ENCODE peak calls at places on chromosomes 5 and 9, in seven cellular contexts. B is KBM-7; C is cardiac septum; W is HT1080; Q is T-helper 9 cell; J is stimulated activated CD8-positive, alpha-beta memory T cell treated with anti-CD3 and anti-CD28 coated beads, Interleukin-12 subunit alpha, Interleukin-12 subunit beta, amount 100 ng/mL, for 1 hour; E is EL. U is an unnamed sample.

GRCh38 chr9:132412089-132412488 is 2.1 kb downstream of the CFAP77 start:
- DNase-seq in J (no peak), W (peak), E (peak), C (no peak), Q (no peak), B (peak), U (peak)

GRCh38 chr9:90789862-90790261 is 11.8 kb upstream of the SYK start:
- DNase-seq in J (no peak), C (no peak), Q (no peak), E (no peak), B (no peak), W (no peak), U (no peak)

GRCh38 chr5:2750758-2751464 is 566 bp downstream of the IRX2 start:
- DNase-seq in W (no peak), C (no peak), B (no peak), Q (no peak), J (no peak), E (peak), U (no peak)

GRCh38 chr9:115106642-115107041 is 11.3 kb downstream of the TNC start:
- DNase-seq in J (no peak), Q (no peak), C (no peak), B (no peak), E (peak), W (peak), U (no peak)

GRCh38 chr5:75668988-75669760 is 48.1 kb downstream of the POC5 start:
- DNase-seq in B (peak), J (peak), Q (no peak), C (no peak), E (peak), W (peak), U (peak)

GRCh38 chr9:16670791-16671190 is 199.7 kb downstream of the BNC2 start:
- DNase-seq in J (no peak), B (no peak), E (no peak), W (peak), C (no peak), Q (no peak), U (no peak)

GRCh38 chr5:112183103-112183634 is 235.9 kb downstream of the EPB41L4A start:
- DNase-seq in J (no peak), W (peak), E (no peak), B (no peak), C (no peak), Q (no peak), U (peak)

GRCh38 chr9:107049046-107049824 is 186.3 kb downstream of the ZNF462 start:
- DNase-seq in E (peak), C (no peak), J (no peak), Q (no peak), B (no peak), W (peak), U (no peak)

GRCh38 chr9:95048225-95049087 is 269.1 kb downstream of the FANCC start:
- DNase-seq in Q (peak), B (peak), E (peak), W (peak), C (peak), J (peak), U (peak)

GRCh38 chr5:2196416-2196815 is 313.7 kb upstream of the IRX4 start:
- DNase-seq in C (no peak), W (no peak), B (no peak), Q (no peak), E (no peak), J (no peak), U (no peak)

GRCh38 chr9:21988056-21988990 is 5.9 kb downstream of the CDKN2A start:
- DNase-seq in B (peak), J (no peak), W (no peak), C (no peak), Q (no peak), E (no peak), U (no peak)

GRCh38 chr9:78985084-78985738 is 586.6 kb upstream of the TLE4 start:
- DNase-seq in Q (no peak), B (no peak), C (no peak), E (peak), W (peak), J (no peak), U (no peak)

GRCh38 chr5:13609504-13609903 is 335.0 kb downstream of the DNAH5 start:
- DNase-seq in B (no peak), J (no peak), W (no peak), C (no peak), E (no peak), Q (no peak), U (no peak)

GRCh38 chr5:28523887-28524637 is 1485.7 kb upstream of the CDH9 start:
- DNase-seq in J (no peak), B (no peak), Q (no peak), W (peak), E (no peak), C (no peak), U (peak)

GRCh38 chr9:89466451-89467277 is 31.2 kb downstream of the SEMA4D start:
- DNase-seq in Q (no peak), B (no peak), W (no peak), J (no peak), E (no peak), C (no peak), U (no peak)

GRCh38 chr5:153952893-153953292 is 85.8 kb downstream of the FAM114A2 start:
- DNase-seq in C (no peak), B (no peak), E (peak), W (no peak), Q (no peak), J (no peak), U (no peak)

U was measured in MCF 10A.